ENCODE peak calls at places on chromosomes 7 and 10, in seven cellular contexts. Y is BJ, F is GM06990, W is IMR-90, C is gastrocnemius medialis, R is Caco-2, H is upper lobe of left lung. I is an unnamed sample. For H3K27me3 and H3K36me3, the result is how much of the 10 kb centered on the place peaks cover.

GRCh38 chr10:110215751-110216150 is 8.3 kb downstream of the MXI1 start:
- DNase-seq in H (no peak), F (no peak), C (no peak), R (no peak), Y (no peak), W (no peak), I (no peak)

GRCh38 chr10:43075612-43076003 is 1.3 kb upstream of the RET start:
- DNase-seq in H (no peak), W (no peak), R (peak), F (no peak), Y (no peak), C (no peak), I (no peak)

GRCh38 chr7:19122018-19122588 is 4.7 kb upstream of the TWIST1 start:
- DNase-seq in H (no peak), R (peak), F (no peak), Y (no peak), C (no peak), W (peak), I (no peak)

GRCh38 chr7:112411186-112411795 is 39.0 kb upstream of the IFRD1 start:
- DNase-seq in Y (no peak), C (no peak), F (no peak), R (peak), H (no peak), W (peak), I (no peak)

GRCh38 chr7:26398436-26399308 is 107.0 kb downstream of the SNX10 start:
- DNase-seq in F (peak), H (peak), R (peak), W (peak), Y (no peak), C (peak), I (no peak)

GRCh38 chr7:103660455-103661371 is 214.7 kb upstream of the SLC26A5 start:
- DNase-seq in R (peak), C (no peak), H (no peak), W (peak), F (no peak), Y (no peak), I (no peak)

GRCh38 chr10:62817763-62818425 is 1.7 kb upstream of the EGR2 start:
- DNase-seq in R (peak), F (peak), Y (no peak), C (peak), H (peak), W (peak), I (peak)

GRCh38 chr10:75099952-75100763 is 11.3 kb upstream of the SAMD8 start:
- DNase-seq in W (peak), H (peak), R (peak), F (peak), Y (no peak), C (peak), I (no peak)

GRCh38 chr7:749121-749520 is 22.0 kb upstream of the PRKAR1B start:
- DNase-seq in Y (no peak), W (no peak), H (no peak), C (no peak), R (no peak), F (no peak), I (no peak)

DNA sequence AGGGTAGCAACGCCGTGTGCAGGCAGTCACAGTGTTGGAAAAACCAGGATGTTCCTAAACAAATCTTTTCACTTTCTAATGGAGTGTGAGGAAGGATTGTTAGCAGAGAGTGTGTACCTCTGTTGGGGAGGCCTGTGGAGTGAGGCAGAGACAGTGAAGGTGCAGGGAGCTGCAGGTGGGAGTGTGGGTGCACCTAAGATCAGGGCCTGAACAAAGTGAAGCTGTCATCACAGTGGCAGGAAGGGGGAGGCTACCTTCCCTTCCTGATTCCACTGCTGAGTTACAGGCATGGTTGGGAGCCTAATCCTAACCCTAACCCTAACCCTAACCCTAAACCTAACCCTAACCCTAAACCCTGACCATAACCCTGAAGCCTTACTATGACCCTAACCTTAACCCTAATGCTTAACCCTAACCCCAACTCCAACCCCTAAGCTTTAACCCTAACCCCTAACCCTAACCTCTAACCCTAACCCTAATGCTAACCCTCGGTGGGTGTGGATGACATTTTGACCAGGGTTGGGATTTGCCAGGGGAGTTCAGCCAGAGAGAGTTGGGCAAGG is 158.8 kb upstream of the KLF6 start:
- DNase-seq in R (no peak), C (no peak), F (no peak), Y (no peak), W (no peak), H (no peak), I (no peak)
- H3K27me3 ChIP-seq in R (under half), C (under half), F (under half), Y (under half), W (under half), H (under half), I (under half)

GRCh38 chr7:75575488-75576112 is 83.5 kb downstream of the SPDYE5 start:
- DNase-seq in F (no peak), Y (no peak), H (no peak), R (no peak), W (no peak), C (no peak), I (no peak)
- H3K36me3 ChIP-seq in F (under half), Y (under half), H (half or more), R (under half), W (under half), C (under half), I (under half)

GRCh38 chr7:157011333-157012112 is 1.1 kb upstream of the MNX1 start:
- DNase-seq in F (no peak), Y (no peak), H (no peak), R (peak), C (no peak), W (no peak), I (no peak)
- H3K27me3 ChIP-seq in F (under half), Y (half or more), H (half or more), R (under half), C (half or more), W (half or more), I (half or more)

GRCh38 chr10:73922864-73923133 is 11.9 kb downstream of the PLAU start:
- DNase-seq in W (no peak), H (no peak), R (no peak), Y (no peak), C (no peak), F (no peak), I (no peak)

GRCh38 chr10:73923935-73924598 is 13.1 kb downstream of the PLAU start:
- DNase-seq in W (no peak), F (no peak), H (no peak), Y (no peak), R (no peak), C (no peak), I (no peak)

GRCh38 chr10:73924935-73925334 is 14.0 kb downstream of the PLAU start:
- DNase-seq in Y (no peak), H (no peak), R (no peak), F (no peak), W (no peak), C (no peak), I (no peak)

GRCh38 chr10:73925539-73925938 is 14.6 kb downstream of the PLAU start:
- DNase-seq in C (no peak), H (no peak), R (no peak), W (no peak), F (no peak), Y (no peak), I (no peak)

DNA sequence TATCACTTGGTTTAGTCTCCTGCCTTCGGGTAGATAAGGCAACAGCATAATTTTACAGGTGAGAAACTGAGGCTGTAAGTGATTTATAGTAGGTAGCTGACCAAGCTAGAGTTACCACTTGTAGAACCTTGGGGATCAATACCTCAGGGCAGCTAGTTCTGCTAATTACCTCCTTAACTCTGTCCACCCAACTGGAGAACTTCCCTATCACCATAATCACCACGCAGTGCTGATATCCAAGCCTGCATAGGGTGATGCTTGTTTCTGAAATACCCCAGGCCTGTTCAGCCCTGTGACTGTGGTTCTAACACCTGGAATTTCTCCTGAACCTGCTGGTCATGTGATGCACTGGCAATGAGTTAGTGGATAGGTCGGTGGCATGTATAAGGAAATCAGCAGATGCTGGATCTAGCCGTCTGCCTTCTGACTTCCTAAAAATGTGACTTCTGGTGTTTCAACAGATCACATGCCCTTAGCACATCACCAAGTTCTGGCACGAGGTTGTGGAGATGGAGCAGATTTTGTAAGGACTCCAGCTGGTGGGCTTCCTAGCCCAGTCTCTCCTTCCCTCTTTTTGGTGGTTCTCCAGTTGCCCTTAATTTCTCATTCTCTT is 15.3 kb downstream of the PLAU start:
- DNase-seq in W (no peak), H (peak), R (no peak), Y (no peak), F (no peak), C (no peak), I (no peak)
- H3K36me3 ChIP-seq in W (under half), H (under half), R (under half), Y (under half), F (under half), C (under half), I (under half)

DNA sequence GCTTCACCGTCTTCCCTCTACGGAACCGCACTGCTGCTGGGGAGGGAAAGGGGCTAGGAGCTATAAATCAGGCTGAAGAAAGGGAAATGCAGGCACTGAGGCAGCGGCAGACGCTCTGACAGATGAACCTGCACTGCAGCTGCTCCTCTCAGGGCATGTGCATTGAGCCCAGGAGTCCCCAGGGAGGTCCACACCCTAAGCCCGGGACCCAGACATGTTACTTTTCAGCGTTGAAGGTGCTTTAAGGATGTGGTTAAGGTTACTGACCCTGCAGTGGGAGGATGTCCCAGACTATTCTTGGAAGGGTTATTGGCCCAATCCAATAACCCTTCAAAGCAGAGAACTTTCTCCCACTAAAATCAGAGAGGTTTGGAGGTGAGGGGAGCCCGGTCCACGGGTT is 75.5 kb downstream of the ADARB2 start:
- DNase-seq in W (no peak), Y (no peak), R (no peak), H (no peak), C (no peak), F (peak), I (no peak)
- H3K27me3 ChIP-seq in W (under half), Y (under half), R (under half), H (under half), C (under half), F (under half), I (under half)

GRCh38 chr7:105571891-105572290 is 9.4 kb downstream of the EFCAB10 start:
- DNase-seq in W (no peak), H (no peak), Y (no peak), F (no peak), R (no peak), C (no peak), I (no peak)

GRCh38 chr7:105565190-105565589 is 16.1 kb downstream of the EFCAB10 start:
- DNase-seq in Y (no peak), R (no peak), W (no peak), C (no peak), F (no peak), H (no peak), I (no peak)

GRCh38 chr7:105567024-105567423 is 14.3 kb downstream of the EFCAB10 start:
- DNase-seq in Y (no peak), F (no peak), W (no peak), H (no peak), C (no peak), R (no peak), I (no peak)

GRCh38 chr7:105567821-105568220 is 13.5 kb downstream of the EFCAB10 start:
- DNase-seq in W (no peak), R (no peak), H (no peak), F (no peak), C (no peak), Y (no peak), I (no peak)
- H3K36me3 ChIP-seq in W (under half), R (under half), H (half or more), F (under half), C (half or more), Y (under half), I (under half)

GRCh38 chr10:132858121-132859081 is 72.5 kb upstream of the NKX6-2 start:
- DNase-seq in R (no peak), Y (no peak), W (no peak), H (peak), C (no peak), F (no peak), I (no peak)
- H3K27me3 ChIP-seq in R (under half), Y (under half), W (under half), H (under half), C (under half), F (under half), I (under half)

GRCh38 chr10:114499630-114500190 is 95.4 kb upstream of the AFAP1L2 start:
- DNase-seq in Y (no peak), C (no peak), F (peak), R (peak), H (no peak), W (no peak), I (no peak)

GRCh38 chr10:114504769-114505579 is 100.7 kb upstream of the AFAP1L2 start:
- DNase-seq in F (no peak), C (peak), H (peak), W (peak), Y (peak), R (peak), I (no peak)

GRCh38 chr10:114501650-114502049 is 97.3 kb upstream of the AFAP1L2 start:
- DNase-seq in C (no peak), W (no peak), F (no peak), Y (no peak), R (no peak), H (no peak), I (no peak)

GRCh38 chr10:114500643-114501042 is 96.3 kb upstream of the AFAP1L2 start:
- DNase-seq in C (no peak), F (no peak), Y (no peak), H (no peak), W (no peak), R (no peak), I (no peak)

GRCh38 chr10:114502071-114502470 is 97.8 kb upstream of the AFAP1L2 start:
- DNase-seq in C (no peak), Y (no peak), R (no peak), W (no peak), H (no peak), F (no peak), I (no peak)
- H3K36me3 ChIP-seq in C (under half), Y (under half), R (under half), W (under half), H (under half), F (under half), I (under half)

I was measured in iPS DF 6.9.